ENCODE peak calls at places on chromosomes 11 and 22, in six cellular contexts. J is H1, A is K562, K is HepG2, D is GM12892, Z is GM12878. B is an unnamed sample.

GRCh38 chr11:57982763-57983162 is 40.9 kb upstream of the OR9Q1 start:
- DNase-seq in A (no peak), K (no peak), Z (no peak), J (no peak), D (no peak), B (no peak)

GRCh38 chr11:103892603-103893002 is 143.8 kb upstream of the DDI1 start:
- DNase-seq in A (no peak), D (no peak), Z (no peak), K (no peak), J (no peak), B (no peak)

GRCh38 chr11:130527648-130528300 is 79.3 kb downstream of the ADAMTS15 start:
- DNase-seq in A (no peak), J (no peak), Z (no peak), D (no peak), K (no peak), B (no peak)

GRCh38 chr11:12961615-12962014 is 47.5 kb upstream of the RASSF10 start:
- DNase-seq in J (no peak), A (no peak), Z (no peak), K (no peak), D (no peak), B (no peak)

GRCh38 chr11:74257934-74258553 is 53.4 kb downstream of the P4HA3 start:
- DNase-seq in J (no peak), K (no peak), Z (no peak), D (no peak), A (no peak), B (no peak)

GRCh38 chr11:14904745-14905103 is 12.7 kb upstream of the CYP2R1 start:
- DNase-seq in J (no peak), A (peak), Z (no peak), K (no peak), D (peak), B (peak)

GRCh38 chr11:2770556-2771301 is 70.9 kb upstream of the KCNQ1OT1 start:
- DNase-seq in A (no peak), K (no peak), Z (no peak), J (no peak), D (no peak), B (no peak)

GRCh38 chr11:35751664-35752061 is 89.1 kb downstream of the TRIM44 start:
- DNase-seq in Z (no peak), K (no peak), D (no peak), J (no peak), A (no peak), B (no peak)

GRCh38 chr11:8867856-8868705 is 42.9 kb upstream of the AKIP1 start:
- DNase-seq in Z (no peak), D (no peak), A (no peak), K (peak), J (no peak), B (no peak)

GRCh38 chr11:95556011-95556341 is 233.6 kb downstream of the FAM76B start:
- DNase-seq in D (no peak), Z (no peak), A (no peak), J (no peak), K (no peak), B (no peak)

GRCh38 chr11:17735823-17736772 is 1.5 kb downstream of the KCNC1 start:
- DNase-seq in J (no peak), D (no peak), A (no peak), Z (no peak), K (no peak), B (no peak)

GRCh38 chr22:49015993-49016908 is 811.4 kb downstream of the BRD1 start:
- DNase-seq in Z (no peak), D (no peak), K (peak), J (no peak), A (no peak), B (no peak)

GRCh38 chr11:1147792-1148191 is 10.0 kb upstream of the MUC5AC start:
- DNase-seq in D (no peak), K (no peak), Z (no peak), J (no peak), A (no peak), B (no peak)

GRCh38 chr22:32615874-32616564 is 141.4 kb downstream of the FBXO7 start:
- DNase-seq in K (peak), J (no peak), Z (no peak), A (no peak), D (no peak), B (no peak)

GRCh38 chr11:789951-790350 is at the start of gene CEND1:
- DNase-seq in D (peak), A (peak), J (no peak), Z (no peak), K (no peak), B (peak)

GRCh38 chr11:130001491-130002351 is 914 bp downstream of the PRDM10 start:
- DNase-seq in J (no peak), A (no peak), K (peak), Z (no peak), D (peak), B (peak)

GRCh38 chr22:36323855-36324331 is 63.9 kb downstream of the MYH9 start:
- DNase-seq in D (no peak), K (no peak), A (no peak), J (no peak), Z (no peak), B (no peak)

GRCh38 chr22:36323182-36323854 is 64.4 kb downstream of the MYH9 start:
- DNase-seq in D (no peak), A (no peak), J (no peak), Z (no peak), K (no peak), B (no peak)

GRCh38 chr22:36322602-36322915 is 65.2 kb downstream of the MYH9 start:
- DNase-seq in K (no peak), A (no peak), J (no peak), D (no peak), Z (no peak), B (no peak)

GRCh38 chr22:36320553-36320952 is 67.2 kb downstream of the MYH9 start:
- DNase-seq in D (no peak), J (no peak), K (no peak), Z (no peak), A (no peak), B (no peak)

GRCh38 chr22:36321797-36322601 is 65.8 kb downstream of the MYH9 start:
- DNase-seq in A (no peak), K (no peak), Z (no peak), J (no peak), D (no peak), B (no peak)
- TF ChIP-seq POLR2AphosphoS5 in A (no peak), K (no peak), Z (no peak), J (no peak), D (no peak), B (no peak)

GRCh38 chr11:31248768-31249167 is 120.8 kb downstream of the DCDC1 start:
- DNase-seq in Z (no peak), K (no peak), D (no peak), J (no peak), A (no peak), B (no peak)

DNA sequence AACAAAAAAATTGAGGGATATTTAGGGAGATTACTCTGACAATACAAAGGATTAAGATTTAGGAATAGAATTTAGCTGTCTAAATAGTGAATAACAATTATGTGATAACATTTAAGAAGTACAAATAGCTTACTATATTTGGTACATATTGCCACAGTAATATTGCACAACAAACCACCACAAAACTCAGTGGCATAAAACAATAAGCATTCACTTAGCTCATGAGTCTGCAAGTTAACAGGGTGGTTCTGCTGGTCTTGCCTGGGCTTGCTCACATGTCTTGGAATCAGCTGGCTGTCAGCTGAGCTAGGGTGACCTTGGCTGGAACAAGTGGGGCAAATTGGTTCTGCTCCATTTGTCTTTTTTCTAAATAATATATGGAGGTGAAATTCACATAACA is 115.1 kb downstream of the DCDC1 start:
- DNase-seq in J (no peak), K (no peak), D (no peak), A (no peak), Z (no peak), B (no peak)
- TF ChIP-seq TAF1 in J (no peak), K (no peak), D (no peak), A (no peak), Z (no peak), B (no peak)

GRCh38 chr11:37978647-37979046 is 1380.6 kb upstream of the RAG2 start:
- DNase-seq in K (no peak), J (no peak), D (no peak), Z (no peak), A (no peak), B (no peak)
- TF ChIP-seq POLR2A in K (no peak), J (no peak), D (no peak), Z (no peak), A (no peak), B (no peak)

GRCh38 chr11:69448471-69449284 is 32.8 kb upstream of the LINC01488 start:
- DNase-seq in D (no peak), Z (no peak), J (no peak), A (peak), K (no peak), B (no peak)

GRCh38 chr11:69451289-69451688 is 30.2 kb upstream of the LINC01488 start:
- DNase-seq in D (no peak), J (no peak), K (no peak), Z (no peak), A (no peak), B (no peak)

GRCh38 chr11:69450857-69451220 is 30.6 kb upstream of the LINC01488 start:
- DNase-seq in K (no peak), A (no peak), Z (no peak), D (no peak), J (no peak), B (no peak)

GRCh38 chr11:69449320-69450063 is 32.0 kb upstream of the LINC01488 start:
- DNase-seq in A (peak), J (no peak), Z (no peak), K (peak), D (no peak), B (no peak)

DNA sequence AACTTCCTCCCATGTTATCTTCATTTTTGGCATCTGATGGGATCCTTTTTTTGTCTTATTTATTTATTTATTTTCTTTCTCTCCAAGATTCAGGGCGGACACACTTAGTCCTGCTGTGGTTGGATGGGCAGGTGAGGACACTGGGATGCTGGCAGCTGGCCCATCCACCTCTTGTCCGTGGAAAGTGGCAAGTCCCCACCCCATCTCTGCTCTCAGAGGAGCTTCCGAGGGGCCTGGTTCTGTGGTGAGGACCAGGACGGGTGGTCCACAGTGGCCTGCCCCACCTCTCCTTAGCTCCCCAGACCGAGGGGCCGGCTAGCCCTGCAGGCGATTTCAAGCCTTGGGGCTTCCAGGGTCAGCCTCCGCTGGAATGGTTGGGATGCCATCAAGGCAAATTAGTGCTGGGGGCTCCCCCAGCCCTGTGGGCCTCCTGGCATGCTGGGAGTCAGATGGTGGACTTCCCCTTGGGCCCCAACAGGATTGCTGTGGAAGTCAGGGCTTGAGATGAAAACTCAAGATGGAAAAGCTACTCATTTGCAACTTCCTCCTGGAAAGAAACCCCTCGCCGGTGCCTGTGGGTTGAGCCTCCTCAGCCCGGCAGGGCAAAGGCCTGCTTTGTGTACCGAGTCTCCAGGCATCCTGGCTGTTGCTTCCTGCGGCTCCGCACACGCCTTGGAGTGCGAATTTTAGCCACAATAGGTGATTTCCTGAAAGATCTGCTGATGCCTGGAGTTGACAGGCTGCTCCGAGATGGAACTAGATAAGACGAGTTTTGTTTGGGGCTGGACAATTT is 31.2 kb upstream of the LINC01488 start:
- DNase-seq in A (no peak), D (no peak), J (no peak), K (no peak), Z (no peak), B (no peak)
- TF ChIP-seq POLR2AphosphoS5 in A (no peak), D (no peak), J (no peak), K (no peak), Z (no peak), B (no peak)

GRCh38 chr11:71440021-71440755 is 8.0 kb downstream of the DHCR7 start:
- DNase-seq in K (no peak), D (no peak), Z (no peak), J (no peak), A (no peak), B (no peak)

GRCh38 chr11:71442880-71443279 is 5.3 kb downstream of the DHCR7 start:
- DNase-seq in D (no peak), K (no peak), Z (no peak), A (no peak), J (no peak), B (no peak)

GRCh38 chr11:71442123-71442522 is 6.1 kb downstream of the DHCR7 start:
- DNase-seq in D (no peak), J (no peak), Z (no peak), A (no peak), K (no peak), B (no peak)

GRCh38 chr11:71438650-71439049 is 9.5 kb downstream of the DHCR7 start:
- DNase-seq in K (no peak), A (no peak), J (no peak), Z (no peak), D (no peak), B (no peak)

GRCh38 chr11:71441251-71441650 is 6.9 kb downstream of the DHCR7 start:
- DNase-seq in D (no peak), K (no peak), A (no peak), Z (no peak), J (no peak), B (no peak)
- TF ChIP-seq TAF1 in D (no peak), K (no peak), A (no peak), Z (no peak), J (no peak), B (no peak)

DNA sequence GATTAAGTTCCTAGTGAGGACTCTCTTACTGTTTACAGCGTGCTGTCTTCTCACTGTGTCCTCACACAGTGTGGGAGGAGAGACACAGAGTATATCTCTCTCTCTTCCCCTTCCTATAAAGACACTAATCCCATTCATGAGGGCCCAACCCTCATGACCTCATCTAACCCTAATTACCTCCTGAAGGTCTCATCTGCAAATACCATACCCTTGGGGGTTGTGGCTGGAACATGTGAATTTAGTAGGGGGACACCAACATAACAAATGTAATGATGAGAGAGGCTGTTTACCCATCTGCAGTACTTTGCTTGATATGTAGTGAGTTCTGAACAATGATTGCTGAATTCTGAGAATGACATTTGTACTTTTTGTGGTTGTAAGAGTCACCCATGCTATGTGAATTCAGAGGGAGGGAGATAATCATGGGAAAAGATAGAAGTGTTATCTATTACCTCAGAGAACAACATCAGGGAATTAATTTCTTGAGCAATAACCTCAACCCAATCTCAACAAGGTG is 4.9 kb upstream of the OR52W1 start:
- DNase-seq in D (no peak), A (no peak), J (no peak), K (no peak), Z (no peak), B (no peak)
- TF ChIP-seq POLR2A in D (no peak), A (no peak), J (no peak), K (no peak), Z (no peak), B (no peak)